ENCODE peak calls at places on chromosomes 3 and 15, in ten cellular contexts. D is H9; W is cardiac muscle cell; H is pancreas; T is left lung; P is body of pancreas; J is GM23338; M is heart left ventricle; Z is CD8-positive, alpha-beta T cell; S is GM12878. K is an unnamed sample.
A peak's percentile ranks its signal among the peaks of the same experiment; 100 is the strongest.

GRCh38 chr15:87207945-87208580 is 1048.5 kb downstream of the NTRK3 start:
- DNase-seq in W (no peak), J (no peak), Z (no peak), P (no peak), H (no peak), T (no peak), D (no peak), S (no peak), M (no peak), K (no peak)

GRCh38 chr3:29972594-29972993 is 633.8 kb upstream of the TGFBR2 start:
- DNase-seq in P (no peak), T (no peak), S (no peak), J (peak; percentile 63), W (no peak), D (no peak), H (no peak), Z (no peak), M (no peak), K (no peak)

GRCh38 chr15:47570451-47570850 is 146.9 kb upstream of the SEMA6D start:
- DNase-seq in T (no peak), Z (no peak), W (no peak), D (no peak), S (no peak), H (no peak), P (no peak), J (no peak), M (no peak), K (no peak)

GRCh38 chr15:69092159-69092558 is 68.3 kb upstream of the GLCE start:
- DNase-seq in D (no peak), W (no peak), H (no peak), M (no peak), P (no peak), S (no peak), Z (no peak), T (no peak), J (no peak), K (no peak)

GRCh38 chr15:92645051-92645631 is 10.4 kb downstream of the FAM174B start:
- DNase-seq in W (no peak), T (no peak), J (no peak), D (no peak), Z (no peak), S (no peak), M (no peak), H (peak; percentile 9), P (no peak), K (no peak)

GRCh38 chr15:75107905-75108838 is 84.8 kb downstream of the PPCDC start:
- DNase-seq in Z (peak; percentile 65), J (no peak), P (no peak), H (no peak), T (peak; percentile 73), M (peak; percentile 70), D (no peak), S (peak; percentile 74), W (no peak), K (peak; percentile 23)

GRCh38 chr15:48395532-48396011 is 64.3 kb downstream of the DUT start:
- DNase-seq in S (no peak), D (no peak), P (peak; percentile 15), W (no peak), J (no peak), M (peak; percentile 63), Z (no peak), T (no peak), H (no peak), K (no peak)

GRCh38 chr3:139260793-139261736 is 82.8 kb upstream of the MRPS22 start:
- DNase-seq in M (no peak), Z (no peak), W (no peak), T (no peak), J (no peak), H (no peak), P (no peak), S (no peak), D (no peak), K (no peak)

GRCh38 chr3:41975421-41976103 is 13.7 kb upstream of the ULK4 start:
- DNase-seq in W (no peak), T (no peak), S (no peak), D (no peak), J (no peak), P (no peak), Z (no peak), H (no peak), M (no peak), K (no peak)

GRCh38 chr15:91049378-91050127 is 27.2 kb upstream of the VPS33B start:
- DNase-seq in H (peak; percentile 45), M (no peak), T (no peak), D (peak; percentile 71), S (peak; percentile 12), Z (peak; percentile 29), P (peak; percentile 69), J (peak; percentile 72), W (peak; percentile 76), K (peak; percentile 54)

GRCh38 chr3:33858131-33858530 is 59.7 kb downstream of the PDCD6IP start:
- DNase-seq in H (no peak), Z (no peak), M (no peak), P (no peak), D (no peak), T (no peak), W (no peak), S (no peak), J (no peak), K (no peak)

GRCh38 chr15:101112336-101113113 is 139.3 kb downstream of the CHSY1 start:
- DNase-seq in J (no peak), P (no peak), S (no peak), M (no peak), D (peak; percentile 22), Z (no peak), H (no peak), W (no peak), T (peak; percentile 29), K (no peak)

GRCh38 chr3:153753035-153753434 is 368.2 kb upstream of the ARHGEF26 start:
- DNase-seq in M (no peak), S (no peak), D (no peak), J (no peak), W (no peak), T (no peak), Z (no peak), H (no peak), P (no peak), K (no peak)

GRCh38 chr15:67082007-67082536 is 16.7 kb downstream of the SMAD3 start:
- DNase-seq in P (peak; percentile 68), D (no peak), M (no peak), T (peak; percentile 60), J (no peak), S (no peak), W (no peak), Z (peak; percentile 64), H (peak; percentile 81), K (no peak)

GRCh38 chr3:38367709-38368108 is 21.1 kb downstream of the XYLB start:
- DNase-seq in Z (no peak), J (no peak), P (no peak), M (no peak), S (no peak), D (no peak), T (no peak), H (no peak), W (no peak), K (no peak)

GRCh38 chr3:9455596-9455995 is 58.2 kb downstream of the SETD5 start:
- DNase-seq in H (no peak), T (no peak), J (no peak), W (no peak), P (no peak), D (no peak), S (no peak), Z (no peak), M (no peak), K (no peak)

GRCh38 chr3:9448071-9448470 is 50.7 kb downstream of the SETD5 start:
- DNase-seq in S (no peak), Z (no peak), W (no peak), D (no peak), M (no peak), H (no peak), J (no peak), P (no peak), T (no peak), K (no peak)

GRCh38 chr3:9448643-9449042 is 51.2 kb downstream of the SETD5 start:
- DNase-seq in J (no peak), T (no peak), P (no peak), W (no peak), Z (no peak), D (no peak), S (no peak), M (no peak), H (no peak), K (no peak)

DNA sequence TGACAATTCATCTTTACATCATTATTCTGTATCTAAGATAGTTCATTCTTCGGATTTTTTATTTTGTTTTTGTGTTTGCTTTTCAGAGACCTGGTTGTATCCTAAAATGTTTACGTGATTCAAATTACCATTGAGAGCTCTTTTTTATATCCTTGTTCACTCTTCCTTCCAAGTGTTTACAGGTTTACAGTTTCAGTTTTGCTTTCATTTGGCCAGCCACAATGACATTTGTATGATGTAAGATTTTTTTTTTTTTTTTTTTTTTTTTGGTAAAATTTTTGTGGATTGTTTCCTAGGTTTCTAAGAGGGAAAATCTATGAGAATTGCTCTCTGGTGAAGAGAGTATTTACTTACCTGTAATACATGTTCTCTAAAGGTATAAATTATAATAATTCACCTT is 55.0 kb downstream of the SETD5 start:
- DNase-seq in S (no peak), H (no peak), J (no peak), P (no peak), Z (no peak), D (no peak), M (no peak), W (no peak), T (no peak), K (no peak)
- H3K27ac ChIP-seq in S (no peak overlapping the region), H (no peak overlapping the region), J (no peak overlapping the region), P (no peak overlapping the region), Z (no peak overlapping the region), D (no peak overlapping the region), M (no peak overlapping the region), W (no peak overlapping the region), T (no peak overlapping the region), K (no peak overlapping the region)

GRCh38 chr3:185150561-185150960 is 2.3 kb downstream of the C3orf70 start:
- DNase-seq in M (no peak), H (no peak), J (no peak), Z (no peak), W (no peak), P (no peak), D (no peak), S (no peak), T (no peak), K (no peak)
- H3K27ac ChIP-seq in M (no peak overlapping the region), H (no peak overlapping the region), J (no peak overlapping the region), Z (no peak overlapping the region), W (no peak overlapping the region), P (no peak overlapping the region), D (no peak overlapping the region), S (no peak overlapping the region), T (no peak overlapping the region), K (no peak overlapping the region)

DNA sequence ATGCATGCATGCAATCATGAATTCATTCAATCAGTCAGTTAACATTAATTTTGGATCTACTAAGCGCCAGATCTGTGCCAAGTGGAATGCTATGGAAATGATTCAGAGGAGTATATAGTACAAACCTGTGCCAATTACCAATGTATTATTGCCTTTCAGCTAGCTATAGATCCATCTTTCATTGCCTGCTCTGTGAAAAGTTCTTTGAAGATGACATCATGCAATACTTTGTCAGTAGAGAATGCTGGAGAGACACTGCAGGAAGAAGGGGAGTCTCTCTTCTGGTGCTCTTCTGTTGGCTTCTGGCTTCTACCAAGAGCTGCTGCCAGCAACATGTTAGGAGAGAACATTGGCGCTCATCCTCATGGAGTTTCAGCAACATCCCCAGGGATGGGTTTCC is 81.0 kb upstream of the LMCD1 start:
- DNase-seq in H (no peak), Z (no peak), T (no peak), D (no peak), P (no peak), J (no peak), S (no peak), M (no peak), W (no peak), K (no peak)
- H3K27ac ChIP-seq in H (no peak overlapping the region), Z (no peak overlapping the region), T (no peak overlapping the region), D (no peak overlapping the region), P (no peak overlapping the region), J (no peak overlapping the region), S (no peak overlapping the region), M (no peak overlapping the region), W (no peak overlapping the region), K (no peak overlapping the region)

GRCh38 chr15:33027636-33028035 is 166.9 kb downstream of the FMN1 start:
- DNase-seq in H (no peak), D (no peak), S (no peak), W (no peak), J (no peak), M (no peak), Z (no peak), P (no peak), T (no peak), K (no peak)
- H3K27ac ChIP-seq in H (peak overlapping the region; percentile 4), D (no peak overlapping the region), S (no peak overlapping the region), W (peak overlapping the region; percentile 76), J (no peak overlapping the region), M (no peak overlapping the region), Z (no peak overlapping the region), P (no peak overlapping the region), T (peak overlapping the region; percentile 61), K (no peak overlapping the region)